ENCODE peak calls at places on chromosomes 16 and 17, in five cellular contexts. G is GM13977, C is AG04450, M is activated B cell treated with CpG ODN at 0.5 μM for 24 hours, P is cardiac muscle cell. J is an unnamed sample.

GRCh38 chr16:50255538-50255937 is 10.8 kb upstream of the ADCY7 start:
- DNase-seq in C (no peak), G (no peak), M (no peak), P (no peak), J (no peak)

GRCh38 chr17:60506312-60506711 is 19.7 kb downstream of the APPBP2 start:
- DNase-seq in C (peak; percentile 60), G (no peak), M (no peak), P (peak; percentile 53), J (no peak)

GRCh38 chr16:165539-166374 is at the start of gene HBM:
- DNase-seq in G (peak; percentile 57), C (no peak), P (no peak), M (no peak), J (no peak)

GRCh38 chr16:68356249-68356918 is 45.6 kb downstream of the PRMT7 start:
- DNase-seq in G (peak; percentile 92), P (no peak), M (no peak), C (no peak), J (no peak)

GRCh38 chr17:49836111-49837030 is 11.5 kb downstream of the TAC4 start:
- DNase-seq in M (no peak), P (peak; percentile 85), C (no peak), G (no peak), J (no peak)

GRCh38 chr16:57255686-57256415 is 10.8 kb downstream of the ARL2BP start:
- DNase-seq in C (no peak), P (no peak), M (no peak), G (no peak), J (no peak)

GRCh38 chr16:29983420-29984136 is 9.9 kb downstream of the TAOK2 start:
- DNase-seq in P (no peak), M (no peak), C (no peak), G (no peak), J (no peak)

GRCh38 chr16:75792781-75793180 is 66.5 kb upstream of the CPHXL start:
- DNase-seq in P (no peak), G (no peak), M (no peak), C (no peak), J (no peak)

GRCh38 chr17:7897773-7898172 is 9.2 kb downstream of the CHD3 start:
- DNase-seq in C (no peak), G (no peak), P (peak; percentile 77), M (no peak), J (no peak)

GRCh38 chr17:18129041-18129502 is 20.5 kb downstream of the MYO15A start:
- DNase-seq in C (peak; percentile 34), G (no peak), M (no peak), P (peak; percentile 58), J (no peak)

GRCh38 chr16:89193576-89194293 is 6.6 kb downstream of the SLC22A31 start:
- DNase-seq in P (no peak), M (no peak), C (no peak), G (no peak), J (peak; percentile 21)

GRCh38 chr17:62665599-62665998 is 38.1 kb downstream of the MRC2 start:
- DNase-seq in G (no peak), C (no peak), P (no peak), M (no peak), J (no peak)

GRCh38 chr17:1455291-1455747 is 713 bp downstream of the CRK start:
- DNase-seq in G (peak; percentile 60), C (no peak), P (peak; percentile 78), M (peak; percentile 61), J (peak; percentile 75)

GRCh38 chr17:10775058-10775457 is 28.8 kb downstream of the TMEM238L start:
- DNase-seq in G (no peak), C (no peak), P (no peak), M (no peak), J (no peak)

GRCh38 chr17:56867948-56868376 is 34.0 kb downstream of the DGKE start:
- DNase-seq in G (no peak), C (peak; percentile 3), M (no peak), P (peak; percentile 56), J (no peak)

GRCh38 chr16:84331998-84332780 is 36.1 kb upstream of the ATP2C2 start:
- DNase-seq in M (no peak), P (no peak), C (no peak), G (no peak), J (no peak)

GRCh38 chr17:2724783-2725164 is 13.2 kb upstream of the CLUH start:
- DNase-seq in G (no peak), M (peak; percentile 25), P (peak; percentile 48), C (no peak), J (peak; percentile 67)

GRCh38 chr16:11685844-11686618 is 17.8 kb downstream of the SNN start:
- DNase-seq in M (no peak), G (no peak), C (no peak), P (no peak), J (no peak)

GRCh38 chr17:30961213-30962188 is 9.3 kb upstream of the RNF135 start:
- DNase-seq in P (no peak), M (peak; percentile 53), G (peak; percentile 42), C (no peak), J (no peak)

GRCh38 chr17:35086931-35087573 is 23.5 kb upstream of the RFFL start:
- DNase-seq in M (no peak), P (no peak), G (no peak), C (no peak), J (no peak)

GRCh38 chr17:22671110-22671509 is 978.8 kb downstream of the KCNJ18 start:
- DNase-seq in C (no peak), G (no peak), M (no peak), P (no peak), J (no peak)

GRCh38 chr17:61647044-61647443 is 56.0 kb upstream of the NACA2 start:
- DNase-seq in P (peak; percentile 15), G (no peak), M (no peak), C (no peak), J (no peak)

GRCh38 chr17:66920965-66921364 is 43.5 kb upstream of the CACNG4 start:
- DNase-seq in M (no peak), G (no peak), P (peak; percentile 11), C (no peak), J (no peak)

GRCh38 chr17:57623620-57624019 is 121.5 kb downstream of the CCDC182 start:
- DNase-seq in P (no peak), C (no peak), G (peak; percentile 38), M (no peak), J (peak; percentile 61)

GRCh38 chr16:87742781-87743490 is 22.9 kb downstream of the KLHDC4 start:
- DNase-seq in M (no peak), C (no peak), P (no peak), G (no peak), J (no peak)

GRCh38 chr16:71895679-71896385 is 501 bp downstream of the IST1 start:
- DNase-seq in M (no peak), G (peak; percentile 50), C (no peak), P (peak; percentile 54), J (peak; percentile 56)

GRCh38 chr16:53043462-53043861 is 9.2 kb downstream of the CHD9NB start:
- DNase-seq in P (peak; percentile 31), M (no peak), C (no peak), G (no peak), J (no peak)

GRCh38 chr17:44909681-44910144 is 5.6 kb downstream of the GFAP start:
- DNase-seq in M (no peak), G (peak; percentile 15), C (peak; percentile 20), P (no peak), J (no peak)
- TF ChIP-seq CTCF in M (no peak), G (no peak), C (no peak), P (no peak), J (no peak)

DNA sequence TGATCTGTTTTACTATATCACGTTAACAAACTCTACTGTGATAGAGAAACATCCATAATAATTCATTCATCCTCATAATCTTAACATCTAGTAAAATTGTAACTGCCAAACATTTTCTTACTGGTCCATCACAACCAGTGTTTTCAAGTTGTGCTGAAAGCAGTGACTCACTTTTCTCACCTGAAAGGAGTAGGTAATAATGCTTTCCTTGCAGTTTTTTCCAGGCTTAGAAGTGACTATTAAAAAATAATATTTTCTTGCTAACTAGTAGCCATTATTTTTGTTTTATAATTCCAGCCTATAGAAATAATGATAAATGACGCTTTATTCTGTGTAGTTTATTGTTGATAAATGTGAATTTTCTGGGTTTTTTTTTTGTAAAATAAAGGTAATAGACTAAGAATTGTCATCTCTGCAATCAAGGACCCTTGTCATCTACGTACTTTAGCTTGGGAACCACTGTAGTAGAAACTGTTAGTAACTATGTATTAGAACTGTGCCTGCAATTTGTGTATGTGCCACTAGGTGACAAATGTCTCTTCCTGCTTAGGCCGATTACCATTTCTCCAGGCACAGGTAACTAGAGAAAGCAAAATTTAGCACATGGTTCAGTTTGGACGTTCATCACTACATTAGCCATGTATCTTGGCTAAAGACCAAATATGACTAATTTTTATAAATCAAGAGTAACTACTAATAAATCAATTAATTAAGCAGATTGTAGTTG is 409.4 kb upstream of the ERCC4 start:
- DNase-seq in C (no peak), M (no peak), P (no peak), G (no peak), J (no peak)
- TF ChIP-seq CTCF in C (no peak), M (no peak), P (no peak), G (no peak), J (peak; percentile 60)

DNA sequence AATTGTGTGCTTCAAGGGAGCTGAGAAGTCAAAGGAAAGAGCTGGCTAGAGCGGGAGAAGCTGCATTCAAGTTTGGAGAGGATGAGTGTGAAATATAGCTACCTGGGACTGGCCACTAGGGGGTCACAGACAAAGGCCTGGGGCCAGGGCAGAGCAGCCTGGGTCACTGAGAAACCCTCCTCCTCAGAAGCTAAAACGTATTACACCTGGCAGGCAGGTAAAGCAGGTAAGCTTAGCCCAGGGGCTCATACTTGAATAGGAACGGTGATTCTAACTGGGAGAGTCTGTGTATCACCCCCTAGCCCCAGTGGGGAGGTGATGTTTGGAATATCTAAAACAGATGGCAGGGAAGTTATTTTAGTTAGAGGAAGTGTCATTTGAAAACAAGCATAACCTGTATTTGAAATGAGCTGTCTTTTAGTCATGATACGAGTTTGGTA is 6.8 kb downstream of the KRT37 start:
- DNase-seq in G (peak; percentile 43), M (no peak), P (no peak), C (no peak), J (no peak)
- TF ChIP-seq CTCF in G (peak; percentile 42), M (no peak), P (peak; percentile 41), C (peak; percentile 31), J (peak; percentile 17)

DNA sequence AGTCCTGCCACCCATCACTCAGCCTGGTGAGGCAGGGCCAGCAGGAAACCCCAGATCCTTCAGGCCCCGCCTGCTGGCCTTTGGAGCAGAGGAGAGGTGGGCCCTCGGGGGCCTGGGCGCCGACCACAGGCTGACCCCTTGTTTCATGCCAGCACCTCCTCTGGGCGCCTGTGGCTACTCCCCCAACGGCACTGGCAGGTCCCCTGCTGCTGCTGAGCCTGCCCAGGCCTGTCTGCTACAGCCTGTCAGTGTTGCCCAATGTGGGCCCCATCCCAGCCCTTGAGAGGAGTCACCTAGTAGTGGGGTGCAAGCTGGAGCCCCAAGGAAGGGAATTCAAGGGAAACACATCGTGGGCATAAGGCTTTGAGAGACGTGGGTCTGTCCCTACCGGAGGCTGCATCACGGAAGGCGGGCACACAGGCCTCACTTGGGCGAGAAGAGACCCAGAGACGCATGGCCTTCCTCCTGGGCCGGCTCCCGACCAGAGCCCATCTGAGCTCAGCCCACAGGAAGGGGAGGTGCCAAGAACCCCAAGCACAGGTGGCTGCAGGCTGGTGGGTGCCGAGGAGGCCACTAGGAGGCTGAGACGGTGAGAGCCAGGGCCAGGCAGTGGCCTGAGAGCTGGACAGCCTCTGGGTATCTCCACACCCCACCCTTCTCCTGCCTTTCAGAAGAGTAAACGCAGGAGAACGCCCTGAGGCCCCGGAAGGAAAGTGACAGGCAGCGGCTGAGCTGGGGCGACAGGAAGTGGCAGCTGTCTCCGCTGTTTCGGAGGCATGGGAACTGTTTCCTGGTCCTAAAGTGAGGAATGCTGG is 8.1 kb upstream of the FASN start:
- DNase-seq in P (peak; percentile 58), G (peak; percentile 93), M (peak; percentile 53), C (no peak), J (peak; percentile 78)
- TF ChIP-seq CTCF in P (peak; percentile 40), G (peak; percentile 52), M (no peak), C (peak; percentile 45), J (peak; percentile 36)

GRCh38 chr16:4566144-4566543 is 10.0 kb downstream of the C16orf96 start:
- DNase-seq in C (no peak), M (no peak), P (no peak), G (no peak), J (no peak)
- TF ChIP-seq CTCF in C (no peak), M (no peak), P (no peak), G (no peak), J (no peak)

J was measured in glutamatergic neuron.